ENCODE peak calls at places on chromosomes 2 and 18, in four cellular contexts. A, J, G and Z are unnamed samples.

GRCh38 chr2:98026927-98027522 is 31.3 kb upstream of the TMEM131 start:
- DNase-seq in J (no peak), G (no peak), A (no peak), Z (no peak)

GRCh38 chr2:54657664-54658083 is 65.8 kb upstream of the EML6 start:
- DNase-seq in A (no peak), J (peak; percentile 60), G (peak; percentile 51), Z (peak; percentile 67)

GRCh38 chr18:2108581-2108980 is 462.7 kb downstream of the METTL4 start:
- DNase-seq in G (no peak), J (no peak), A (no peak), Z (no peak)

GRCh38 chr18:61892683-61893303 is at the start of gene RNF152:
- DNase-seq in A (no peak), J (peak; percentile 59), G (no peak), Z (peak; percentile 71)

GRCh38 chr2:219527076-219527394 is 12.8 kb downstream of the ASIC4 start:
- DNase-seq in A (no peak), J (no peak), G (no peak), Z (no peak)

GRCh38 chr18:40855661-40856060 is 1099.4 kb upstream of the PIK3C3 start:
- DNase-seq in A (no peak), J (no peak), G (no peak), Z (no peak)

GRCh38 chr18:28208712-28209265 is 31.9 kb upstream of the CDH2 start:
- DNase-seq in G (no peak), A (no peak), J (peak; percentile 20), Z (no peak)

GRCh38 chr2:28004086-28004485 is 113.6 kb downstream of the BABAM2 start:
- DNase-seq in A (no peak), J (peak; percentile 89), G (no peak), Z (no peak)

GRCh38 chr2:179818546-179818945 is 42.9 kb downstream of the ZNF385B start:
- DNase-seq in A (no peak), G (no peak), J (peak; percentile 46), Z (no peak)

GRCh38 chr18:59744271-59744721 is 47.1 kb upstream of the CCBE1 start:
- DNase-seq in G (peak; percentile 78), J (peak; percentile 95), A (no peak), Z (no peak)

GRCh38 chr18:79851981-79852380 is 54.2 kb downstream of the KCNG2 start:
- DNase-seq in A (no peak), J (no peak), G (no peak), Z (no peak)

GRCh38 chr2:127015106-127015910 is 91.6 kb downstream of the BIN1 start:
- DNase-seq in G (no peak), J (peak; percentile 58), A (no peak), Z (no peak)

GRCh38 chr18:39523281-39523680 is 1957.7 kb upstream of the CELF4 start:
- DNase-seq in G (peak; percentile 79), J (peak; percentile 60), A (no peak), Z (no peak)

GRCh38 chr18:36412778-36413177 is 115.3 kb downstream of the FHOD3 start:
- DNase-seq in G (peak; percentile 53), A (no peak), J (peak; percentile 62), Z (no peak)

GRCh38 chr18:66900837-66901236 is 296.9 kb upstream of the CDH19 start:
- DNase-seq in J (no peak), G (no peak), A (no peak), Z (no peak)

GRCh38 chr2:201414099-201415023 is 36.9 kb downstream of the TRAK2 start:
- DNase-seq in A (no peak), G (no peak), J (peak; percentile 30), Z (no peak)

GRCh38 chr2:207711750-207712487 is 479 bp downstream of the CCNYL1 start:
- DNase-seq in J (peak; percentile 73), A (no peak), G (peak; percentile 50), Z (peak; percentile 69)

GRCh38 chr2:38443021-38443541 is 66.0 kb upstream of the ATL2 start:
- DNase-seq in A (no peak), J (peak; percentile 38), G (no peak), Z (peak; percentile 48)

GRCh38 chr2:108377815-108378630 is at the start of gene SULT1C4:
- DNase-seq in G (no peak), A (no peak), J (no peak), Z (peak; percentile 76)

GRCh38 chr2:39546409-39546808 is 109.3 kb upstream of the MAP4K3 start:
- DNase-seq in A (no peak), G (no peak), J (no peak), Z (no peak)

GRCh38 chr18:3281456-3282400 is 19.8 kb downstream of the MYL12B start:
- DNase-seq in J (peak; percentile 81), G (no peak), A (no peak), Z (no peak)

GRCh38 chr2:202494300-202494699 is 118.2 kb downstream of the BMPR2 start:
- DNase-seq in J (peak; percentile 86), G (no peak), A (no peak), Z (no peak)

GRCh38 chr2:218260742-218261423 is at the start of gene GPBAR1:
- DNase-seq in J (peak; percentile 14), G (no peak), A (no peak), Z (peak; percentile 79)

GRCh38 chr2:118148809-118149208 is 60.5 kb downstream of the INSIG2 start:
- DNase-seq in A (no peak), G (no peak), J (peak; percentile 26), Z (no peak)

GRCh38 chr2:58893645-58894336 is 652.7 kb upstream of the FANCL start:
- DNase-seq in A (no peak), J (peak; percentile 5), G (no peak), Z (peak; percentile 31)

GRCh38 chr2:215878476-215879063 is 134.8 kb downstream of the MREG start:
- DNase-seq in A (no peak), G (peak; percentile 82), J (peak; percentile 85), Z (no peak)

GRCh38 chr2:20578895-20579825 is 71.7 kb downstream of the HS1BP3 start:
- DNase-seq in A (peak; percentile 90), G (peak; percentile 98), J (peak; percentile 98), Z (peak; percentile 90)

GRCh38 chr2:220892018-220892634 is 680.0 kb downstream of the EPHA4 start:
- DNase-seq in G (no peak), J (peak; percentile 16), A (no peak), Z (no peak)

GRCh38 chr2:28927878-28928277 is 33.4 kb downstream of the WDR43 start:
- DNase-seq in A (no peak), J (peak; percentile 59), G (no peak), Z (no peak)

GRCh38 chr2:113966832-113967231 is 76.9 kb downstream of the ACTR3 start:
- DNase-seq in A (no peak), G (no peak), J (peak; percentile 51), Z (no peak)

GRCh38 chr18:33355756-33356155 is 84.8 kb downstream of the CCDC178 start:
- DNase-seq in G (no peak), J (no peak), A (no peak), Z (no peak)

GRCh38 chr2:96927420-96928171 is 57.7 kb upstream of the SEMA4C start:
- DNase-seq in J (peak; percentile 77), G (no peak), A (peak; percentile 88), Z (peak; percentile 78)

GRCh38 chr2:147310335-147311057 is 534.3 kb upstream of the ACVR2A start:
- DNase-seq in G (no peak), A (no peak), J (no peak), Z (no peak)

DNA sequence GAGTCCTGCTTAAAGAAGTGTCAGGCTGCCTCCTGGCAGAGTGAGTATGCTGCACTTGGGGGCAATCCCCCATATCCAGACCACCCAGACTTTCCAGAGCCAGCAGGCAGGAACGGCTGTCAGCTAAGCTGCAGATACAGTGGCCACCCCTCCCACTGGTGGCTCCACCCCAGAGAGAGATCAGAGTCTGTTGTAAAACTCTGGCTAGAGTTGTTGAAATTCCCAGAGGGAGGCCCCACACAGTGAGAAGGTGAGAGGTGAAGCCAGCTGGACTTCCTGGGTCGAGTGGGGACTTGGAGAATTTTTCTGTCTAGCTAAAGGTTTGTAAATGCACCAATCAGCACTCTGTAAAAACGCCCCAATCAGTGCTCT is 533.8 kb upstream of the ACVR2A start:
- DNase-seq in J (no peak), G (no peak), A (no peak), Z (no peak)
- H3K9me3 ChIP-seq in J (no peaks in the 10 kb centered on the region), G (no peaks in the 10 kb centered on the region), A (no peaks in the 10 kb centered on the region), Z (no peaks in the 10 kb centered on the region)

DNA sequence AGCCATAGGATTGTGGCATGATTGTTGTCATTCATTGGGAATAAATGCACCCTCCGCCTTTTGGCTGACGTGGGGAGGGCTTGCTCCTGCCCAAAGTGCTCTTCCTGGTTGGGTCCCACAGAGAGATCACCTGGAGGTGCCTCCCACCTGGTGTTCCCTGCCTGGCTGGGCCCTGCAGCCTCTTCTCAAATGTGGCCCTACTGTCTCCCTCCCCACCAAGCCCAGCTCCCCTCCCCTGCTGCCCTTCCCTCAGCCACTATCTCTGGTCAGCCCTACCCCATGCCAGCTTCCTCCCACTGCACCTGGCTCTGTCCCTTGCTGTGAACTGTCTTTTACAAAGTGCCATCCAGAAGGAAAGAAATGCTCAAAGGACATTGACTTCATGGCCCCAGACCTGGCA is 173.4 kb downstream of the GLI2 start:
- DNase-seq in J (no peak), A (no peak), G (no peak), Z (no peak)
- H3K4me3 ChIP-seq in J (no peak overlapping the region), A (no peak overlapping the region), G (no peak overlapping the region), Z (no peak overlapping the region)

DNA sequence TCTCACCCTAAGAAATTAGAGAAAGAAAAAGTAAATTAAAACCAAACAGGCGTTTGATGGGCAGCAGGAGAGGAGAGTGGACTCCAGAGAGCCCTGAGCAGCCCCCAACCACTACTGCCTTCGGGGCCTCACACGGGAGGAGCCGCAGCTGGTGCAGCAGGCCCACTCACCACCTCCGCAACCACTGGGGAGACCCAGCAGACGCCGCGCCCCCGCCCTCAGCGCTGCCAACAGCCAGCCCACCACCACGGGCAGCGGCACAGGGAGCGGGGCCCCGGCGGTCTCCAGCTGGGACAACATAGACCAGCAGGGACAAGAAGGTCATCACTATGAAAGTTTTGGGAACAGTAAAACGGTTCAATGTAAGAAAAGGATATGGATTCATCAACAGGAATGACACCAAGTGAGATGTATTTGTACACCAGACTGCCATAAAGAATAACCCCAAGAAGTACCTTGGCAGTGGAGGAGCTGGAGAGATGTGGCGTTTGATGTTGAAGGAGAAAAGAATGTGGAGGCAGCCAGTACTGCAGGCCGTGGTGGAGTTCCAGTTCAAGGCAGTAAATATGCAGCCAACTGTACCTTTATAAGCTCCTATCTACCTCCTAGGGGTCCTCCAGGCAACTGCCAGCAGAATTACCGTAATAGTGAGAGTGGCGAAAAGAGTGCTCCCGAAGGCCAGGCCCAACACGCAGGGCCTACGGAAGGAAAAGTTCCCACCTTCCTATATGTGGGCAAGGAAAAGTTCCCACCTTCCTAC is 76.5 kb downstream of the OLA1 start:
- DNase-seq in A (no peak), J (no peak), G (no peak), Z (no peak)
- H3K9me3 ChIP-seq in A (peaks cover 15% of the 10 kb centered on the region), J (peaks cover 5% of the 10 kb centered on the region), G (peaks cover 5% of the 10 kb centered on the region), Z (peaks cover 58% of the 10 kb centered on the region)

DNA sequence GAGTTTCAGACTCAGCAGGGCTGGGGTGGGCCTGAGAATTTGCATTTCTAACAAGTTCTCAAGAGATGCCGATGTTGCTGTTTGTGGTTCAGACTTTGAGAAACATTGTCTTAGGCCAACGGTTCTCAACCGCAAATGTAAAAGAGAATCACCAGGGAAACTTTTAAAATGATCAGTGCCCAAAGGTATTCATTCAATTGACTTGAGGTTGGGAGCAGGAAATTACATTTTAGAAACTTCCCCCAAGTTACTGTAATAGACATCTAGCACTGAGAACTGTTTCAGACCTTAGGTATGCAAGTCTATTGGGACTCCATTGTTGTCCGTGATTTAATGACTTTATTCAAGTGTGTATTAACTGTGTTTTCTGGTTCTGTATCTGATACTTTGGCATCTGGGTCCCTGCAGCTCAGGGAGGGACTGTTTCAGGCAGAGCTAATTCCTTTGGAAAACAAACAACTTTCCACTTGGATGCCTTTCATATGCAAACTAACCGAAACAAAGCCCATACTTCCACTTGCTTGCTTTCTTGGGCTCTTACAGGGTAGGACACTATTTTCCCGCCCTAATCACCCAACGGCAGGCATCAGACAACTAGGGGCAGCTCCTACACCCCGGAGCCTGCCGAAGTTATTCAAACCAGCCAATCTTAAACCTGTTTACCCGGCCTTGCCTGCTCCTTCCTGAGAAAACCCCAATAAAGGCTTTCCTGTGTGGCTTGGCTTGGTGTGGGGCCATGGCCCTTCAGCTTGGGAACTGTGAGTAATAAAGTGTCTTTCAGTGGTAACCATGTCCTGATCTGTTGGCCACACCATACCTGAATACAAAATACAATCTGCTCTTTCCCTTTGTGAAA is 97.6 kb downstream of the POLE4 start:
- DNase-seq in J (peak; percentile 75), G (no peak), A (no peak), Z (no peak)
- H3K4me3 ChIP-seq in J (no peak overlapping the region), G (no peak overlapping the region), A (no peak overlapping the region), Z (no peak overlapping the region)